ENCODE peak calls at places on chromosome 19, in ten cellular contexts. A is IMR-90; O is SW 1271; U is OCI-LY7; T is tibial nerve; V is activated CD8-positive, alpha-beta memory T cell treated with anti-CD3 and anti-CD28 coated beads for 4 hours; L is T-helper 1 cell; K is non-pigmented ciliary epithelial cell; R is stimulated activated CD8-positive, alpha-beta memory T cell treated with anti-CD3 and anti-CD28 coated beads, Interleukin-4, amount 100 ng/mL, for 1 hour; W is pancreas. E is an unnamed sample.

GRCh38 chr19:35404879-35405622 is 34.2 kb downstream of the GPR42 start:
- DNase-seq in A (peak; percentile 92), O (peak; percentile 15), U (no peak), T (no peak), V (no peak), L (no peak), K (peak; percentile 42), R (no peak), W (no peak), E (no peak)

GRCh38 chr19:39996218-39996810 is 546 bp upstream of the ZNF546 start:
- DNase-seq in A (peak; percentile 70), O (peak; percentile 41), U (peak; percentile 50), T (no peak), V (peak; percentile 17), L (no peak), K (no peak), R (no peak), W (no peak), E (no peak)

GRCh38 chr19:1360126-1360817 is 23.4 kb upstream of the NDUFS7 start:
- DNase-seq in A (no peak), O (no peak), U (no peak), T (no peak), V (no peak), L (no peak), K (no peak), R (no peak), W (no peak), E (no peak)

GRCh38 chr19:53785196-53785889 is 38.8 kb downstream of the NLRP12 start:
- DNase-seq in A (no peak), O (no peak), U (no peak), T (no peak), V (no peak), L (no peak), K (no peak), R (no peak), W (no peak), E (no peak)

GRCh38 chr19:19292607-19293006 is 19.5 kb upstream of the TM6SF2 start:
- DNase-seq in A (no peak), O (no peak), U (no peak), T (no peak), V (no peak), L (no peak), K (no peak), R (no peak), W (no peak), E (no peak)

GRCh38 chr19:10079031-10079453 is 7.1 kb upstream of the SHFL start:
- DNase-seq in A (no peak), O (no peak), U (no peak), T (no peak), V (no peak), L (no peak), K (no peak), R (no peak), W (peak; percentile 68), E (no peak)

GRCh38 chr19:4722671-4723464 is 774 bp downstream of the DPP9 start:
- DNase-seq in A (peak; percentile 53), O (no peak), U (peak; percentile 67), T (no peak), V (no peak), L (no peak), K (no peak), R (no peak), W (no peak), E (no peak)

GRCh38 chr19:51690359-51691121 is 2.6 kb upstream of the SPACA6 start:
- DNase-seq in A (peak; percentile 68), O (peak; percentile 59), U (peak; percentile 31), T (peak; percentile 48), V (no peak), L (peak; percentile 66), K (no peak), R (no peak), W (peak; percentile 77), E (peak; percentile 83)

GRCh38 chr19:3146677-3147100 is 10.9 kb downstream of the GNA15 start:
- DNase-seq in A (no peak), O (no peak), U (peak; percentile 38), T (no peak), V (peak; percentile 41), L (peak; percentile 51), K (no peak), R (peak; percentile 54), W (peak; percentile 45), E (peak; percentile 71)

GRCh38 chr19:31054430-31054829 is 294.8 kb downstream of the TSHZ3 start:
- DNase-seq in A (peak; percentile 83), O (peak; percentile 55), U (peak; percentile 21), T (no peak), V (no peak), L (peak; percentile 14), K (peak; percentile 24), R (no peak), W (no peak), E (no peak)

GRCh38 chr19:33660426-33661160 is 38.8 kb downstream of the CHST8 start:
- DNase-seq in A (no peak), O (no peak), U (no peak), T (no peak), V (no peak), L (no peak), K (no peak), R (no peak), W (no peak), E (no peak)

GRCh38 chr19:12544401-12544876 is 6.8 kb downstream of the ZNF564 start:
- DNase-seq in A (peak; percentile 19), O (no peak), U (no peak), T (no peak), V (no peak), L (no peak), K (peak; percentile 83), R (no peak), W (no peak), E (no peak)

GRCh38 chr19:18701250-18701608 is 17.7 kb downstream of the CRTC1 start:
- DNase-seq in A (no peak), O (no peak), U (peak; percentile 31), T (no peak), V (no peak), L (no peak), K (no peak), R (no peak), W (no peak), E (no peak)

GRCh38 chr19:5587661-5588060 is 19.9 kb upstream of the TINCR start:
- DNase-seq in A (no peak), O (no peak), U (no peak), T (no peak), V (no peak), L (no peak), K (no peak), R (no peak), W (no peak), E (no peak)

GRCh38 chr19:8453616-8454015 is 8.8 kb downstream of the HNRNPM start:
- DNase-seq in A (no peak), O (no peak), U (no peak), T (no peak), V (no peak), L (no peak), K (no peak), R (no peak), W (no peak), E (no peak)

GRCh38 chr19:36139473-36140288 is at the start of gene CAPNS1:
- DNase-seq in A (peak; percentile 93), O (peak; percentile 92), U (peak; percentile 98), T (peak; percentile 87), V (peak; percentile 83), L (peak; percentile 88), K (peak; percentile 70), R (peak; percentile 88), W (peak; percentile 97), E (peak; percentile 98)

GRCh38 chr19:37931941-37932655 is 25.1 kb downstream of the SIPA1L3 start:
- DNase-seq in A (peak; percentile 78), O (peak; percentile 42), U (peak; percentile 60), T (no peak), V (no peak), L (no peak), K (no peak), R (no peak), W (peak; percentile 87), E (peak; percentile 89)

GRCh38 chr19:44212865-44213346 is 574 bp downstream of the ZNF227 start:
- DNase-seq in A (peak; percentile 55), O (peak; percentile 53), U (no peak), T (no peak), V (no peak), L (no peak), K (no peak), R (no peak), W (no peak), E (no peak)

GRCh38 chr19:9934132-9934950 is 2.0 kb downstream of the OLFM2 start:
- DNase-seq in A (peak; percentile 69), O (peak; percentile 38), U (peak; percentile 86), T (peak; percentile 80), V (peak; percentile 71), L (peak; percentile 71), K (no peak), R (peak; percentile 69), W (peak; percentile 89), E (peak; percentile 91)

GRCh38 chr19:3270908-3271307 is 46.4 kb downstream of the CELF5 start:
- DNase-seq in A (peak; percentile 45), O (peak; percentile 41), U (peak; percentile 58), T (no peak), V (no peak), L (peak; percentile 37), K (no peak), R (no peak), W (no peak), E (no peak)

GRCh38 chr19:39843919-39844793 is 2.0 kb downstream of the FBL start:
- DNase-seq in A (peak; percentile 58), O (peak; percentile 51), U (peak; percentile 66), T (peak; percentile 71), V (no peak), L (no peak), K (no peak), R (no peak), W (no peak), E (no peak)

GRCh38 chr19:50677636-50678035 is 28.4 kb downstream of the C19orf81 start:
- DNase-seq in A (no peak), O (no peak), U (no peak), T (no peak), V (no peak), L (no peak), K (no peak), R (no peak), W (no peak), E (no peak)

GRCh38 chr19:50657672-50658437 is 8.6 kb downstream of the C19orf81 start:
- DNase-seq in A (peak; percentile 98), O (peak; percentile 99), U (peak; percentile 98), T (peak; percentile 62), V (peak; percentile 68), L (peak; percentile 57), K (peak; percentile 90), R (peak; percentile 59), W (peak; percentile 88), E (peak; percentile 81)

GRCh38 chr19:45960595-45961235 is 12.9 kb downstream of the NOVA2 start:
- DNase-seq in A (no peak), O (no peak), U (no peak), T (no peak), V (no peak), L (no peak), K (no peak), R (no peak), W (peak; percentile 40), E (no peak)

GRCh38 chr19:7928741-7929701 is 3.1 kb upstream of the CTXN1 start:
- DNase-seq in A (peak; percentile 88), O (peak; percentile 43), U (peak; percentile 51), T (peak; percentile 53), V (no peak), L (peak; percentile 70), K (peak; percentile 40), R (peak; percentile 48), W (peak; percentile 79), E (peak; percentile 79)

GRCh38 chr19:51441410-51442390 is 16.6 kb downstream of the SIGLEC8 start:
- DNase-seq in A (no peak), O (no peak), U (peak; percentile 69), T (no peak), V (peak; percentile 82), L (peak; percentile 65), K (no peak), R (peak; percentile 72), W (no peak), E (no peak)

GRCh38 chr19:19304186-19304975 is 15.9 kb downstream of the SUGP1 start:
- DNase-seq in A (no peak), O (no peak), U (no peak), T (no peak), V (no peak), L (no peak), K (no peak), R (no peak), W (no peak), E (no peak)

GRCh38 chr19:32387701-32388392 is 17.7 kb upstream of the DPY19L3 start:
- DNase-seq in A (peak; percentile 62), O (no peak), U (no peak), T (no peak), V (no peak), L (no peak), K (no peak), R (no peak), W (no peak), E (no peak)

E was measured in suprapubic skin.